ENCODE peak calls at places on chromosome 15, in four cellular contexts. G is GM12891, X is K562, Q is GM12878. T is an unnamed sample.
A peak's percentile ranks its signal among the peaks of the same experiment; 100 is the strongest.

GRCh38 chr15:82397817-82398216 is 31.8 kb upstream of the GOLGA6L9 start:
- DNase-seq in G (no peak), X (no peak), Q (no peak), T (no peak)

GRCh38 chr15:83776986-83777385 is 123.1 kb downstream of the ADAMTSL3 start:
- DNase-seq in Q (no peak), G (no peak), X (no peak), T (no peak)

GRCh38 chr15:48717458-48717857 is 71.9 kb upstream of the FBN1 start:
- DNase-seq in X (no peak), Q (no peak), G (no peak), T (no peak)

GRCh38 chr15:62344806-62345539 is 179.9 kb upstream of the C2CD4B start:
- DNase-seq in Q (peak; percentile 56), X (peak; percentile 77), G (peak; percentile 39), T (peak; percentile 30)

GRCh38 chr15:95323798-95324197 is 1006.7 kb upstream of the NR2F2 start:
- DNase-seq in G (no peak), X (no peak), Q (no peak), T (no peak)

GRCh38 chr15:60343221-60343970 is 54.4 kb downstream of the ANXA2 start:
- DNase-seq in Q (no peak), X (no peak), G (no peak), T (no peak)

GRCh38 chr15:42796955-42797779 is 60.2 kb upstream of the CDAN1 start:
- DNase-seq in Q (no peak), X (no peak), G (no peak), T (no peak)

GRCh38 chr15:80727196-80727595 is 32.1 kb downstream of the ABHD17C start:
- DNase-seq in X (no peak), G (no peak), Q (no peak), T (no peak)

GRCh38 chr15:66145242-66146182 is 108.0 kb downstream of the MEGF11 start:
- DNase-seq in G (no peak), X (no peak), Q (no peak), T (no peak)

GRCh38 chr15:29348308-29348914 is 78.8 kb upstream of the NSMCE3 start:
- DNase-seq in G (no peak), X (no peak), Q (no peak), T (no peak)

GRCh38 chr15:58522865-58523264 is 91.1 kb downstream of the LIPC start:
- DNase-seq in Q (no peak), X (no peak), G (no peak), T (no peak)

GRCh38 chr15:77456746-77457618 is 36.3 kb downstream of the HMG20A start:
- DNase-seq in G (no peak), Q (no peak), X (no peak), T (no peak)

GRCh38 chr15:92650256-92650655 is 5.3 kb downstream of the FAM174B start:
- DNase-seq in G (no peak), X (no peak), Q (no peak), T (no peak)

GRCh38 chr15:68335655-68336054 is 58.1 kb downstream of the FEM1B start:
- DNase-seq in G (no peak), Q (no peak), X (no peak), T (no peak)

GRCh38 chr15:80475572-80475971 is 71.4 kb downstream of the ARNT2 start:
- DNase-seq in Q (no peak), G (no peak), X (no peak), T (no peak)

GRCh38 chr15:83288381-83288801 is 3.9 kb upstream of the BNC1 start:
- DNase-seq in X (no peak), G (no peak), Q (no peak), T (no peak)

GRCh38 chr15:23616536-23616935 is 31.1 kb downstream of the MAGEL2 start:
- DNase-seq in X (no peak), G (no peak), Q (no peak), T (no peak)

GRCh38 chr15:95958417-95958816 is 372.1 kb upstream of the NR2F2 start:
- DNase-seq in G (no peak), Q (no peak), X (peak; percentile 16), T (no peak)

GRCh38 chr15:59352189-59352588 is 20.5 kb downstream of the MYO1E start:
- DNase-seq in G (no peak), Q (no peak), X (no peak), T (no peak)

GRCh38 chr15:31262901-31263671 is 63.5 kb upstream of the KLF13 start:
- DNase-seq in X (peak; percentile 14), G (no peak), Q (peak; percentile 84), T (peak; percentile 96)

GRCh38 chr15:96540283-96540682 is 209.8 kb downstream of the NR2F2 start:
- DNase-seq in Q (no peak), X (no peak), G (no peak), T (no peak)

GRCh38 chr15:100114100-100114499 is 227.7 kb downstream of the ADAMTS17 start:
- DNase-seq in Q (no peak), G (no peak), X (no peak), T (no peak)

GRCh38 chr15:80264031-80264430 is 12.0 kb upstream of the CTXND1 start:
- DNase-seq in G (no peak), Q (no peak), X (no peak), T (no peak)

GRCh38 chr15:89445553-89445952 is 50.8 kb downstream of the RHCG start:
- DNase-seq in Q (no peak), G (no peak), X (no peak), T (no peak)
- TF ChIP-seq SPI1 in Q (no peak), G (no peak), X (no peak), T (no peak)

GRCh38 chr15:70341566-70341965 is 243.8 kb upstream of the TLE3 start:
- DNase-seq in Q (no peak), G (no peak), X (no peak), T (no peak)

GRCh38 chr15:70342554-70343548 is 245.1 kb upstream of the TLE3 start:
- DNase-seq in X (no peak), Q (no peak), G (no peak), T (no peak)

GRCh38 chr15:70337292-70338186 is 239.8 kb upstream of the TLE3 start:
- DNase-seq in G (no peak), Q (no peak), X (no peak), T (no peak)

GRCh38 chr15:70342141-70342540 is 244.4 kb upstream of the TLE3 start:
- DNase-seq in G (no peak), X (no peak), Q (no peak), T (no peak)

GRCh38 chr15:70339551-70340517 is 242.1 kb upstream of the TLE3 start:
- DNase-seq in G (no peak), X (no peak), Q (no peak), T (peak; percentile 44)
- TF ChIP-seq POLR2AphosphoS5 in G (no peak), X (no peak), Q (no peak), T (no peak)

GRCh38 chr15:64775551-64776401 is at the start of gene RBPMS2:
- DNase-seq in X (no peak), G (peak; percentile 39), Q (no peak), T (no peak)
- TF ChIP-seq SPI1 in X (no peak), G (no peak), Q (no peak), T (peak; percentile 9)

DNA sequence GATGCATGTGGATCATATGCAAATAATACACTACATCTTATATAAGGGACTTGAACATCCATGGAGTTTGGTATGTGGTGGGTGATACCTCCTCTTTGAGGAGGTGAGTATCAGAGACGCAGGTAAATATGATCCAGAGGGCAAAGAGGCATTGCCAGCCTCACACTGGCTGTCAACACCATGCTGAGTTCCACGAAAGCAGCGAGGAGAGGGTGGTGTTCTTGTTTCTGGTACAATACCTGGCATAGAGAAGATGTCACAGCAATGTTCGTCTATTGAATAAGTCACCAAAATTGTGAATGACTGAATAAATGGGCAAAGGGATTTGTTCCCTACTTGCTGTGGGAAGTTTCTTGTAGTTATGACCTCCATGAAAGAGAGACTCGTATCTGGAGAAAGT is 182.2 kb downstream of the SNRPN start:
- DNase-seq in X (no peak), G (no peak), Q (no peak), T (no peak)
- TF ChIP-seq POLR2AphosphoS5 in X (no peak), G (no peak), Q (no peak), T (no peak)

GRCh38 chr15:75776075-75776443 is 63.4 kb upstream of the CSPG4 start:
- DNase-seq in Q (no peak), X (peak; percentile 52), G (no peak), T (no peak)
- TF ChIP-seq SPI1 in Q (no peak), X (no peak), G (no peak), T (no peak)

DNA sequence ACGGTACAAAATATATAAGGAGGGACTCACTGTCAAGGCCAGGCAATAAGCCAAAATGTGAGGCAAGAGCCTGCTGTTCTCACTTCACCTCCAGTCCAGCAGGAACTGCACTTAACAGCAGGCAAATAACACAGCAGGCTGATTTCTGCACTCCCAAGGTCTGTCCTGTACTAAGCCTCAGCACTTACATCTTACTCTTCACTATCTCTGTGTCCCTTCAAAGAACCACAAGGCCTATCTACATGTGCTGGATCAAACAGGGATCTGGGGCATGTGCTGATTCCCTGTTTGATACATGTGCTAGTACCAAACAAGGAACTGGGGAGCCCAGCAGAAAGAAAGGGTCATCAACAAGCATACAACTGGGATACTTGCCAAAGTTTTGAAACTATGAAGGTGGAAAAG is 22.2 kb downstream of the UACA start:
- DNase-seq in G (no peak), X (no peak), Q (no peak), T (no peak)
- TF ChIP-seq POLR2AphosphoS5 in G (no peak), X (no peak), Q (no peak), T (peak; percentile 34)